ENCODE peak calls at places on chromosomes 5 and 9, in eight cellular contexts. A, Z, K, W, M, H, I and C are unnamed samples.

GRCh38 chr9:6686396-6686795 is 40.9 kb upstream of the GLDC start:
- DNase-seq in W (no peak), H (no peak), A (peak), K (no peak), I (no peak), Z (peak), M (peak), C (no peak)

GRCh38 chr5:81817980-81818379 is 67.1 kb upstream of the SSBP2 start:
- DNase-seq in K (no peak), A (no peak), W (no peak), M (no peak), H (no peak), Z (no peak), I (no peak), C (no peak)

GRCh38 chr9:27717991-27718390 is 144.7 kb upstream of the C9orf72 start:
- DNase-seq in Z (no peak), K (no peak), I (no peak), A (no peak), H (no peak), M (no peak), W (no peak), C (no peak)

GRCh38 chr5:146620663-146621051 is 104.7 kb upstream of the GPR151 start:
- DNase-seq in I (no peak), M (no peak), H (no peak), A (no peak), K (no peak), W (no peak), Z (no peak), C (no peak)

GRCh38 chr5:126983874-126984266 is 46.5 kb downstream of the MARCHF3 start:
- DNase-seq in H (no peak), W (no peak), M (no peak), K (no peak), A (no peak), Z (no peak), I (no peak), C (no peak)

GRCh38 chr5:180596115-180596667 is 4.9 kb upstream of the SCGB3A1 start:
- DNase-seq in I (no peak), W (no peak), A (no peak), K (no peak), Z (no peak), M (no peak), H (peak), C (no peak)

GRCh38 chr9:125564641-125565040 is 142.4 kb downstream of the MAPKAP1 start:
- DNase-seq in I (no peak), W (no peak), K (no peak), M (peak), Z (no peak), A (no peak), H (no peak), C (no peak)

GRCh38 chr5:79754865-79755555 is 65.4 kb downstream of the CMYA5 start:
- DNase-seq in M (no peak), A (no peak), Z (no peak), H (no peak), K (no peak), W (no peak), I (no peak), C (no peak)

GRCh38 chr9:12843735-12844134 is 68.9 kb downstream of the LURAP1L start:
- DNase-seq in Z (no peak), H (no peak), W (no peak), A (peak), K (no peak), I (no peak), M (no peak), C (no peak)

GRCh38 chr5:142512041-142512679 is 173.7 kb downstream of the FGF1 start:
- DNase-seq in I (peak), H (peak), W (no peak), M (no peak), Z (no peak), A (peak), K (no peak), C (no peak)

GRCh38 chr9:129473523-129474244 is 147.2 kb downstream of the C9orf50 start:
- DNase-seq in A (peak), K (no peak), H (no peak), I (no peak), M (peak), W (no peak), Z (no peak), C (no peak)

GRCh38 chr5:137101544-137101943 is 397.6 kb downstream of the SPOCK1 start:
- DNase-seq in W (no peak), I (no peak), A (peak), M (no peak), Z (no peak), H (no peak), K (no peak), C (no peak)
- TF ChIP-seq CTCF in W (no peak), I (no peak), A (no peak), M (no peak), Z (no peak), H (no peak), K (no peak), C (no peak)

GRCh38 chr9:106860731-106861584 is 2.0 kb upstream of the ZNF462 start:
- DNase-seq in M (peak), K (no peak), Z (no peak), W (no peak), H (no peak), A (peak), I (peak), C (no peak)

GRCh38 chr9:106862115-106862945 is 636 bp upstream of the ZNF462 start:
- DNase-seq in Z (no peak), A (peak), I (peak), K (no peak), M (peak), W (peak), H (peak), C (no peak)

GRCh38 chr9:106859957-106860715 is 2.8 kb upstream of the ZNF462 start:
- DNase-seq in H (peak), W (peak), I (peak), M (peak), K (peak), Z (no peak), A (no peak), C (no peak)

GRCh38 chr9:106862946-106863740 is at the start of gene ZNF462:
- DNase-seq in M (peak), W (peak), H (no peak), I (peak), A (peak), K (no peak), Z (peak), C (no peak)

GRCh38 chr9:106861585-106862114 is 1.3 kb upstream of the ZNF462 start:
- DNase-seq in H (no peak), M (no peak), W (no peak), I (no peak), Z (no peak), K (no peak), A (no peak), C (no peak)
- H3K4me3 ChIP-seq in H (peak), M (peak), W (no peak), I (peak), Z (no peak), K (peak), A (peak), C (no peak)

GRCh38 chr9:72612449-72612848 is 91.0 kb downstream of the TMC1 start:
- DNase-seq in H (no peak), W (no peak), I (no peak), K (no peak), Z (no peak), A (no peak), M (no peak), C (no peak)
- TF ChIP-seq CTCF in H (no peak), W (no peak), I (no peak), K (no peak), Z (no peak), A (peak), M (no peak), C (no peak)

GRCh38 chr5:102971693-102972293 is 148.1 kb downstream of the GIN1 start:
- DNase-seq in Z (peak), H (no peak), I (no peak), W (no peak), A (peak), K (no peak), M (peak), C (no peak)

GRCh38 chr5:102975457-102976182 is 144.3 kb downstream of the GIN1 start:
- DNase-seq in Z (no peak), W (no peak), K (no peak), A (peak), I (no peak), M (peak), H (no peak), C (no peak)

GRCh38 chr5:102974177-102974576 is 145.8 kb downstream of the GIN1 start:
- DNase-seq in M (no peak), Z (no peak), I (no peak), W (no peak), A (no peak), K (no peak), H (no peak), C (no peak)

DNA sequence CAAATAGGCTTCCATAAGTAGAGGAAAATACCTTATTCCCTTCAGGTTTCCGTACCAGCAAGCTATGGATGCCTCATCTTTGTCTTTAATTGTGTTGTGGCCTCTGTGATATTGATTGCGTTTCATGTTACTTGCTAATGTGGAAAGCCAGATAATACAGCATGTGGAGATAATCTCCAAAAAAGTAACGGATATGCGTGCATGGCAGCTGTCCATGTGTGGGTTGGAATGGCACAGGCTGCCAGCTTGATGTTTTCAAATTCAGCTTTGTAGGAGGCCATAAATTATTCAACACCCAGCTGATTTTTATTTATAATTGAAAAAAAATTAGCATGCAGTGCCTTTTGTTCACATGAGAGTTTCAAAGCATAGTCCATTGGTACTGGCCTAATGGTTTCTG is 144.9 kb downstream of the GIN1 start:
- DNase-seq in I (no peak), K (no peak), H (no peak), Z (no peak), A (no peak), W (no peak), M (no peak), C (no peak)
- H3K4me3 ChIP-seq in I (no peak), K (no peak), H (no peak), Z (no peak), A (no peak), W (no peak), M (no peak), C (no peak)

DNA sequence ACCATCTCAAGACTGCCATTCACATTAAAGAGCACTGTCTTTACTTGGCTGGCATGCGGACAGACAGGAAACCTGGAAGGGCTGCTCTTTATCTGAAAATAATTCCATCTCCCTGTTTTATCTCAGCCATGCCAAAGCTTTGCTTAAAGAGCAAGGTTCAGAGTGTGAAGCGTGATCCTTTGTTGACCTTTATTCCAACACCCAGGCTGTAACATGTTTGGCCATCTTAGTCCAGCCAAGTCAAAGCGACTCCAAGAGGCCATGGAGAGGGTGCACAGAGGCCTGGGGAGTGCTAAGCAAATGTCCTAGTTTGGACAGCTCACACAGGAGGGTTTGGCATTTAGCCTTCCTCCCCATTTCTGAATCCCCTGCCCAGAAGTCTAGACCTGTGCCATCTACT is 194.7 kb downstream of the PJA2 start:
- DNase-seq in H (no peak), M (no peak), Z (no peak), I (no peak), A (no peak), W (no peak), K (no peak), C (no peak)
- TF ChIP-seq CTCF in H (no peak), M (no peak), Z (no peak), I (no peak), A (no peak), W (no peak), K (no peak), C (no peak)